ENCODE peak calls at places on chromosomes 4 and X, in five cellular contexts. One of them, this sample, is unnamed. For H3K4me1, the result is how much of the 10 kb centered on the place peaks cover.

GRCh38 chr4:164659765-164660164 is 94.2 kb upstream of the SMIM31 start:
- DNase-seq in HepG2: no peak
- DNase-seq in GM12878: no peak
- DNase-seq in A549: no peak
- DNase-seq in K562: no peak
- DNase-seq in this sample: no peak

GRCh38 chr4:123390846-123391456 is 5.6 kb upstream of the SPRY1 start:
- DNase-seq in GM12878: no peak
- DNase-seq in HepG2: no peak
- DNase-seq in A549: no peak
- DNase-seq in K562: peak
- DNase-seq in this sample: peak

GRCh38 chr4:15515106-15515505 is 45.4 kb downstream of the CC2D2A start:
- DNase-seq in HepG2: no peak
- DNase-seq in A549: no peak
- DNase-seq in K562: no peak
- DNase-seq in GM12878: no peak
- DNase-seq in this sample: no peak

GRCh38 chr4:169774466-169775445 is 17.0 kb upstream of the HPF1 start:
- DNase-seq in GM12878: no peak
- DNase-seq in A549: no peak
- DNase-seq in K562: peak
- DNase-seq in HepG2: no peak
- DNase-seq in this sample: peak

GRCh38 chr4:14155803-14156202 is 528.3 kb upstream of the BOD1L1 start:
- DNase-seq in K562: no peak
- DNase-seq in GM12878: no peak
- DNase-seq in A549: no peak
- DNase-seq in HepG2: no peak
- DNase-seq in this sample: no peak

GRCh38 chr4:152935661-152936445 is at the start of gene FHDC1:
- DNase-seq in A549: no peak
- DNase-seq in HepG2: no peak
- DNase-seq in GM12878: no peak
- DNase-seq in K562: peak
- DNase-seq in this sample: peak

GRCh38 chrX:94414746-94415145 is 740.7 kb downstream of the FAM133A start:
- DNase-seq in GM12878: no peak
- DNase-seq in K562: no peak
- DNase-seq in A549: no peak
- DNase-seq in HepG2: no peak
- DNase-seq in this sample: no peak

GRCh38 chrX:70038951-70039350 is 10.8 kb downstream of the AWAT2 start:
- DNase-seq in K562: no peak
- DNase-seq in GM12878: no peak
- DNase-seq in A549: no peak
- DNase-seq in HepG2: no peak
- DNase-seq in this sample: no peak

GRCh38 chr4:109691411-109691920 is 11.8 kb downstream of the CASP6 start:
- DNase-seq in HepG2: no peak
- DNase-seq in K562: no peak
- DNase-seq in A549: no peak
- DNase-seq in GM12878: no peak
- DNase-seq in this sample: no peak

GRCh38 chr4:33911951-33912350 is 2332.4 kb downstream of the ARAP2 start:
- DNase-seq in K562: no peak
- DNase-seq in GM12878: no peak
- DNase-seq in HepG2: no peak
- DNase-seq in A549: no peak
- DNase-seq in this sample: no peak

GRCh38 chrX:38066934-38067333 is 60.6 kb downstream of the SYTL5 start:
- DNase-seq in A549: no peak
- DNase-seq in GM12878: no peak
- DNase-seq in K562: no peak
- DNase-seq in HepG2: no peak
- DNase-seq in this sample: no peak

GRCh38 chr4:25439913-25440477 is 62.9 kb downstream of the ANAPC4 start:
- DNase-seq in GM12878: peak
- DNase-seq in A549: peak
- DNase-seq in HepG2: peak
- DNase-seq in K562: peak
- DNase-seq in this sample: peak

GRCh38 chr4:76449824-76450223 is 14.8 kb downstream of the SHROOM3 start:
- DNase-seq in HepG2: no peak
- DNase-seq in K562: no peak
- DNase-seq in A549: no peak
- DNase-seq in GM12878: no peak
- DNase-seq in this sample: peak

GRCh38 chr4:27414867-27415266 is 554.2 kb downstream of the STIM2 start:
- DNase-seq in GM12878: no peak
- DNase-seq in A549: no peak
- DNase-seq in K562: no peak
- DNase-seq in HepG2: no peak
- DNase-seq in this sample: no peak

GRCh38 chrX:34778961-34779360 is 121.9 kb upstream of the TMEM47 start:
- DNase-seq in HepG2: no peak
- DNase-seq in K562: no peak
- DNase-seq in GM12878: no peak
- DNase-seq in A549: no peak
- DNase-seq in this sample: no peak

GRCh38 chrX:7617994-7618393 is 225.0 kb upstream of the VCX start:
- DNase-seq in A549: no peak
- DNase-seq in K562: no peak
- DNase-seq in GM12878: no peak
- DNase-seq in HepG2: no peak
- DNase-seq in this sample: no peak

GRCh38 chrX:7614616-7615015 is 228.4 kb upstream of the VCX start:
- DNase-seq in HepG2: no peak
- DNase-seq in A549: no peak
- DNase-seq in GM12878: no peak
- DNase-seq in K562: no peak
- DNase-seq in this sample: no peak
- TF ChIP-seq JUNB in HepG2: no peak
- TF ChIP-seq JUNB in A549: no peak
- TF ChIP-seq JUNB in GM12878: no peak
- TF ChIP-seq JUNB in K562: no peak
- TF ChIP-seq JUNB in this sample: no peak

GRCh38 chr4:140269369-140269768 is 104.1 kb upstream of the SCOC start:
- DNase-seq in HepG2: no peak
- DNase-seq in K562: no peak
- DNase-seq in GM12878: no peak
- DNase-seq in A549: no peak
- DNase-seq in this sample: no peak
- H3K4me1 ChIP-seq in HepG2: under half
- H3K4me1 ChIP-seq in K562: under half
- H3K4me1 ChIP-seq in GM12878: under half
- H3K4me1 ChIP-seq in A549: under half
- H3K4me1 ChIP-seq in this sample: under half

GRCh38 chr4:130368668-130369067 is 1272.7 kb downstream of the C4orf33 start:
- DNase-seq in A549: no peak
- DNase-seq in GM12878: no peak
- DNase-seq in HepG2: no peak
- DNase-seq in K562: no peak
- DNase-seq in this sample: no peak
- H3K27ac ChIP-seq in A549: no peak
- H3K27ac ChIP-seq in GM12878: no peak
- H3K27ac ChIP-seq in HepG2: no peak
- H3K27ac ChIP-seq in K562: no peak
- H3K27ac ChIP-seq in this sample: no peak

DNA sequence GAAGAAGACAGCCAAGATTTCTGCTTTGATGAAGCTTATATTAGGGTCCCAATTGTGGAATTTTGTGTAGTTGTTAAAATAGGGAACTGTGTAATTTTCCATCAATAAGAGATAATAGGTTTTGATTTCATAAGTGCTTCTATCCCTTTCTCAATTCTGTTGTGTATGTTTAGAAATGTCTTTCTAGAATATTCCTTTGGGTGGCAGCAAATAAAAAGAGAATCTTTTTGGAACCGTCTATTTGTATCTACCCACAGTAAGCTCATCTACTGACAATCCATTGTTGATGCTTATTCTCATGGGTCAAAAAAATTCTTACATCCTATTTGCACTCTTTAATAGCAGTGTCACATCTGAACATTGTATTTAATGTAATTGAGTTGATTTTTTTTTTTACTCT is 61.7 kb downstream of the TMA16 start:
- DNase-seq in K562: no peak
- DNase-seq in HepG2: no peak
- DNase-seq in GM12878: no peak
- DNase-seq in A549: no peak
- DNase-seq in this sample: peak
- TF ChIP-seq JUNB in K562: no peak
- TF ChIP-seq JUNB in HepG2: no peak
- TF ChIP-seq JUNB in GM12878: no peak
- TF ChIP-seq JUNB in A549: no peak
- TF ChIP-seq JUNB in this sample: no peak

DNA sequence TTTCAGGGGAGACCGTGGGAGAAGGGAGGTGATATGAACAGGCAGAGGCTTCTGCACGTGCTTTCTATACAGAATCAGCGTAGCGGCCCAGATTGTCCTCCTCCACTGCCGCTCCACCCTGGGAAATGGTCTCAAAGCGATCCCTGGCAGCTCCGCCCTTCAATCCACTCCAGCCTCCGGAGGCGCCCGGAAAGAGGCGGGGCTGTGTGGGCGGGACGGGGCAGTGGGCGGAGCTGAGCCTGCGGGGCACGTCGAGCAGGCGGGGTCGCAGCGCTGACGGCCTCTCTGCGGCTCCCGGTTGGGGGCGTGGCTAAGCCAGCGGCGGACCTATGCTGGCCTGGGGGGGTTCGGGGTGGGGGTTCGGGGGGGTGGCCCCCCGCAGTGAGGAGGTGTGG is 210 bp upstream of the SMIM10L2A start:
- DNase-seq in HepG2: no peak
- DNase-seq in A549: peak
- DNase-seq in GM12878: peak
- DNase-seq in K562: peak
- DNase-seq in this sample: peak
- H3K4me1 ChIP-seq in HepG2: under half
- H3K4me1 ChIP-seq in A549: under half
- H3K4me1 ChIP-seq in GM12878: under half
- H3K4me1 ChIP-seq in K562: under half
- H3K4me1 ChIP-seq in this sample: under half

GRCh38 chr4:57342406-57342805 is 232.2 kb upstream of the IGFBP7 start:
- DNase-seq in HepG2: no peak
- DNase-seq in A549: no peak
- DNase-seq in GM12878: no peak
- DNase-seq in K562: no peak
- DNase-seq in this sample: no peak
- H3K27ac ChIP-seq in HepG2: no peak
- H3K27ac ChIP-seq in A549: no peak
- H3K27ac ChIP-seq in GM12878: no peak
- H3K27ac ChIP-seq in K562: no peak
- H3K27ac ChIP-seq in this sample: no peak